ENCODE peak calls at places on chromosomes 7 and 10, in nine cellular contexts. C is PC-9, Q is astrocyte, K is osteoblast, Y is MM.1S, H is GM23338, J is hepatocyte, E is PC-3, M is GM23248. V is an unnamed sample.

GRCh38 chr7:920351-921070 is 34.0 kb downstream of the ADAP1 start:
- DNase-seq in Q (no peak), K (no peak), Y (no peak), H (no peak), M (no peak), E (peak; percentile 17), J (no peak), C (no peak), V (no peak)

GRCh38 chr7:50730459-50731400 is 52.0 kb downstream of the GRB10 start:
- DNase-seq in J (no peak), H (no peak), K (no peak), Q (no peak), C (no peak), E (peak; percentile 36), Y (no peak), M (peak; percentile 26), V (no peak)

GRCh38 chr7:12056977-12057376 is 154.1 kb upstream of the TMEM106B start:
- DNase-seq in E (no peak), Q (no peak), Y (no peak), H (no peak), K (no peak), M (no peak), J (no peak), C (no peak), V (no peak)

GRCh38 chr7:30452278-30452930 is 26.2 kb downstream of the NOD1 start:
- DNase-seq in E (no peak), M (no peak), Y (no peak), C (no peak), Q (no peak), K (no peak), J (no peak), H (no peak), V (no peak)

GRCh38 chr7:44236333-44236728 is 35.6 kb downstream of the YKT6 start:
- DNase-seq in C (no peak), Y (no peak), Q (no peak), M (peak; percentile 16), H (peak; percentile 51), J (no peak), K (no peak), E (no peak), V (no peak)

GRCh38 chr7:123537026-123537642 is 2.7 kb upstream of the IQUB start:
- DNase-seq in J (peak; percentile 21), K (no peak), H (peak; percentile 37), M (peak; percentile 49), E (peak; percentile 55), Y (peak; percentile 61), Q (no peak), C (peak; percentile 48), V (peak; percentile 59)

GRCh38 chr7:105355701-105356100 is 33.0 kb downstream of the SRPK2 start:
- DNase-seq in K (no peak), M (no peak), C (no peak), Y (peak; percentile 61), J (no peak), E (no peak), Q (no peak), H (no peak), V (no peak)

GRCh38 chr10:100755821-100756220 is 10.4 kb downstream of the PAX2 start:
- DNase-seq in J (no peak), Y (no peak), Q (no peak), K (no peak), H (no peak), M (no peak), E (no peak), C (no peak), V (no peak)

GRCh38 chr7:50614721-50615518 is 49.7 kb upstream of the DDC start:
- DNase-seq in E (peak; percentile 19), M (no peak), C (no peak), Y (peak; percentile 36), Q (no peak), K (no peak), J (peak; percentile 69), H (no peak), V (peak; percentile 59)

GRCh38 chr7:44289341-44290249 is 35.8 kb downstream of the CAMK2B start:
- DNase-seq in Y (no peak), K (peak; percentile 81), M (no peak), Q (no peak), H (no peak), E (no peak), C (no peak), J (no peak), V (no peak)

GRCh38 chr10:100829933-100830727 is 82.6 kb upstream of the SLF2 start:
- DNase-seq in E (no peak), Y (no peak), M (no peak), Q (no peak), J (no peak), K (peak; percentile 78), C (no peak), H (peak; percentile 69), V (no peak)

GRCh38 chr7:111362660-111363059 is 199.6 kb downstream of the IMMP2L start:
- DNase-seq in J (no peak), Y (no peak), K (no peak), M (peak; percentile 78), Q (peak; percentile 54), E (peak; percentile 8), H (no peak), C (no peak), V (no peak)

GRCh38 chr10:79347894-79348639 is 798 bp downstream of the PPIF start:
- DNase-seq in E (peak; percentile 90), C (no peak), Q (peak; percentile 51), H (peak; percentile 54), M (peak; percentile 83), J (peak; percentile 76), Y (peak; percentile 81), K (peak; percentile 97), V (peak; percentile 88)

GRCh38 chr10:665579-666091 is 23.8 kb downstream of the DIP2C start:
- DNase-seq in Y (no peak), E (no peak), H (no peak), C (no peak), J (no peak), Q (no peak), M (no peak), K (no peak), V (no peak)

GRCh38 chr7:99375070-99375807 is 709 bp downstream of the ARPC1B start:
- DNase-seq in J (peak; percentile 83), K (peak; percentile 97), H (peak; percentile 71), E (peak; percentile 78), C (peak; percentile 61), Q (peak; percentile 36), M (peak; percentile 87), Y (peak; percentile 75), V (peak; percentile 83)

GRCh38 chr7:79506481-79506880 is 53.0 kb upstream of the MAGI2 start:
- DNase-seq in C (no peak), M (peak; percentile 27), E (peak; percentile 20), J (peak; percentile 6), K (no peak), H (peak; percentile 74), Y (no peak), Q (peak; percentile 68), V (no peak)

GRCh38 chr10:126082067-126082466 is 185.7 kb downstream of the FANK1 start:
- DNase-seq in Y (no peak), J (no peak), M (no peak), C (no peak), H (no peak), K (no peak), Q (peak; percentile 72), E (no peak), V (no peak)
- H2AFZ ChIP-seq in Y (no peak overlapping the region), J (no peak overlapping the region), M (no peak overlapping the region), C (no peak overlapping the region), H (peak overlapping the region; percentile 11), K (peak overlapping the region; percentile 48), Q (no peak overlapping the region), E (no peak overlapping the region), V (no peak overlapping the region)

GRCh38 chr10:13597909-13598308 is 11.1 kb downstream of the PRPF18 start:
- DNase-seq in Y (no peak), E (no peak), J (no peak), Q (no peak), C (no peak), K (no peak), H (no peak), M (no peak), V (no peak)
- H3K79me2 ChIP-seq in Y (peaks cover 32% of the 10 kb centered on the region), E (no peaks in the 10 kb centered on the region), J (peaks cover 19% of the 10 kb centered on the region), Q (peaks cover 24% of the 10 kb centered on the region), C (no peaks in the 10 kb centered on the region), K (peaks cover 29% of the 10 kb centered on the region), H (peaks cover 7% of the 10 kb centered on the region), M (peaks cover 49% of the 10 kb centered on the region), V (peaks cover 42% of the 10 kb centered on the region)

DNA sequence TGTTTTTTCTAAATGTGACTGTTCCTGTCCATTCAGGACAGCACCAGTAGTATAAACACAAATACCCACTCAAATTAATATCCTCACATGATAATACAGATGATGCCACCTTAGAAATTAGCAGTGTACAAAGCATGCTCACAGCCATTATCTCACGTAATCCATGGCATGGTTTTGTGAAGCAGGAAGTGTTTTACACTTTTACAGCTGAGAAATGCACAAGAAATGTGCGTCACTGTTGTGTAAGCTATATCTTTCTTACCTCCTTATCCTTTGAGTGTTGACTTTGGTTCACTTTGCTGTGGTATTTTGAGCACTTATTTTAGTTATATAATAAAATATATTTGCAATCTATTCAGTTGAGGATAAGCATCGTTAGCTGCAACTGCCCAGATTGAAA is 31.6 kb downstream of the NKX2-3 start:
- DNase-seq in C (no peak), J (no peak), Y (no peak), E (no peak), M (no peak), H (no peak), Q (no peak), K (no peak), V (no peak)
- H2AFZ ChIP-seq in C (no peak overlapping the region), J (no peak overlapping the region), Y (no peak overlapping the region), E (no peak overlapping the region), M (no peak overlapping the region), H (no peak overlapping the region), Q (no peak overlapping the region), K (no peak overlapping the region), V (no peak overlapping the region)

GRCh38 chr10:87861566-87861952 is 1.8 kb downstream of the KLLN start:
- DNase-seq in H (peak; percentile 63), M (peak; percentile 94), E (peak; percentile 84), Q (peak; percentile 84), Y (peak; percentile 62), C (peak; percentile 85), J (peak; percentile 87), K (peak; percentile 87), V (peak; percentile 71)

GRCh38 chr10:87862644-87863101 is 660 bp downstream of the KLLN start:
- DNase-seq in M (peak; percentile 77), Q (no peak), K (no peak), Y (no peak), C (no peak), J (no peak), E (peak; percentile 34), H (no peak), V (no peak)

GRCh38 chr10:87861953-87862643 is 1.2 kb downstream of the KLLN start:
- DNase-seq in H (peak; percentile 100), J (peak; percentile 98), M (peak; percentile 98), Y (peak; percentile 99), C (peak; percentile 82), E (peak; percentile 91), K (peak; percentile 98), Q (peak; percentile 98), V (peak; percentile 96)

GRCh38 chr10:87860156-87860795 is 3.1 kb downstream of the KLLN start:
- DNase-seq in Y (peak; percentile 77), Q (peak; percentile 46), E (peak; percentile 58), H (peak; percentile 65), M (peak; percentile 66), J (peak; percentile 53), K (peak; percentile 65), C (peak; percentile 47), V (peak; percentile 84)

DNA sequence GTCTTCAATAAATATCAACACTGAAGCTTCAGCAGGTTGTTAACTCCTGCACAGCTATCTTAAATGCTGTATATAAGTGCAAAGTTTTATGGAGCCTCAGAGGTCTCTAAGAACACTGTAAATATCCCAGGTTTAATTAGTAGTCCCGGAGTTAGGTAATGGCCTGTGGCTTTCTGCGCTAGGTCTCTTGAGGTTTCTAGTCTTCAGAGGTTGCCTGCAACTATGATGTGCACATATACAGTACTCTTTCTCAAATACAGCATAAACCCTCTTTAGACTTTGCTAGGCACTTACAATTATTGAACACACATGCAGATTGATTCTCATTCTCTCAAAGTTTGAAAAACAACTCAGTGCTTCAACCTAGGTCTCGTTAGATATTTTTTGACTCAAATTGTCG is 2.3 kb downstream of the KLLN start:
- DNase-seq in C (no peak), Q (no peak), Y (no peak), K (peak; percentile 81), M (no peak), H (no peak), J (peak; percentile 19), E (no peak), V (peak; percentile 56)
- H3K79me2 ChIP-seq in C (peaks cover 20% of the 10 kb centered on the region), Q (peaks cover 23% of the 10 kb centered on the region), Y (peaks cover 34% of the 10 kb centered on the region), K (peaks cover 21% of the 10 kb centered on the region), M (peaks cover 21% of the 10 kb centered on the region), H (peaks cover 19% of the 10 kb centered on the region), J (peaks cover 20% of the 10 kb centered on the region), E (peaks cover 20% of the 10 kb centered on the region), V (peaks cover 20% of the 10 kb centered on the region)